ENCODE peak calls at places on chromosome 21, in eight cellular contexts. N is colonic mucosa; Z is fibroblast of lung; E is CD4-positive, CD25-positive, alpha-beta regulatory T cell; L is CD8-positive, alpha-beta memory T cell; A is naive thymus-derived CD4-positive, alpha-beta T cell; Q is choroid plexus epithelial cell; K is uterus. B is an unnamed sample.

GRCh38 chr21:37455504-37455911 is 88.9 kb downstream of the DYRK1A start:
- DNase-seq in L (no peak), E (peak), A (no peak), Q (peak), K (no peak), N (no peak), Z (peak), B (no peak)

GRCh38 chr21:43345746-43346409 is 81.1 kb downstream of the SIK1 start:
- DNase-seq in Z (peak), Q (peak), K (no peak), N (no peak), E (peak), L (no peak), A (peak), B (no peak)

GRCh38 chr21:19807231-19807630 is 1191.0 kb upstream of the NCAM2 start:
- DNase-seq in K (no peak), N (no peak), E (no peak), L (no peak), A (no peak), Z (peak), Q (peak), B (no peak)

GRCh38 chr21:43207043-43207315 is 38.2 kb downstream of the CRYAA start:
- DNase-seq in Z (no peak), A (no peak), L (no peak), Q (no peak), N (no peak), E (no peak), K (no peak), B (no peak)

GRCh38 chr21:29578306-29578705 is 279.6 kb downstream of the BACH1 start:
- DNase-seq in K (no peak), E (no peak), N (no peak), Z (no peak), L (no peak), Q (no peak), A (no peak), B (no peak)

GRCh38 chr21:15197696-15198095 is 132.9 kb upstream of the NRIP1 start:
- DNase-seq in Q (no peak), K (no peak), N (no peak), Z (peak), L (no peak), A (no peak), E (no peak), B (no peak)

GRCh38 chr21:37788503-37788902 is 127.8 kb downstream of the KCNJ6 start:
- DNase-seq in N (no peak), A (no peak), Z (no peak), L (no peak), K (no peak), Q (no peak), E (no peak), B (no peak)

GRCh38 chr21:36628096-36628495 is 70.8 kb upstream of the SIM2 start:
- DNase-seq in Z (no peak), A (no peak), Q (no peak), K (no peak), E (no peak), L (no peak), N (no peak), B (no peak)

GRCh38 chr21:17441370-17441769 is 71.5 kb upstream of the CXADR start:
- DNase-seq in Z (peak), Q (peak), N (peak), K (no peak), L (no peak), E (no peak), A (no peak), B (no peak)

GRCh38 chr21:17784604-17785402 is 34.4 kb downstream of the C21orf91 start:
- DNase-seq in L (no peak), Q (no peak), Z (no peak), E (peak), A (no peak), N (no peak), K (no peak), B (no peak)

GRCh38 chr21:21019681-21020080 is 21.5 kb downstream of the NCAM2 start:
- DNase-seq in E (no peak), K (no peak), Z (no peak), L (no peak), N (no peak), Q (no peak), A (no peak), B (no peak)

GRCh38 chr21:36195613-36196012 is 39.0 kb downstream of the DOP1B start:
- DNase-seq in L (no peak), Z (no peak), K (no peak), E (no peak), N (no peak), A (no peak), Q (no peak), B (no peak)

GRCh38 chr21:43718872-43719747 is at the start of gene PDXK:
- DNase-seq in E (peak), K (peak), N (peak), L (peak), A (peak), Q (peak), Z (peak), B (peak)

GRCh38 chr21:36535618-36536241 is 55.8 kb upstream of the CLDN14 start:
- DNase-seq in N (no peak), E (no peak), Z (no peak), A (no peak), K (no peak), Q (no peak), L (no peak), B (no peak)

GRCh38 chr21:37658121-37658993 is 257.9 kb downstream of the KCNJ6 start:
- DNase-seq in N (no peak), Q (no peak), L (no peak), A (no peak), K (no peak), Z (no peak), E (no peak), B (no peak)

GRCh38 chr21:46455575-46456385 is 2.9 kb upstream of the DIP2A start:
- DNase-seq in A (no peak), N (no peak), E (no peak), Z (peak), L (no peak), Q (peak), K (no peak), B (peak)

GRCh38 chr21:44415073-44416025 is 40.0 kb upstream of the LRRC3 start:
- DNase-seq in N (no peak), K (peak), A (no peak), E (no peak), L (no peak), Z (no peak), Q (no peak), B (peak)

GRCh38 chr21:36698160-36699025 is 522 bp upstream of the SIM2 start:
- DNase-seq in N (no peak), A (peak), Z (no peak), E (no peak), Q (no peak), K (no peak), L (no peak), B (no peak)

GRCh38 chr21:15014220-15014619 is 50.6 kb downstream of the NRIP1 start:
- DNase-seq in Q (peak), E (no peak), Z (no peak), N (no peak), A (no peak), L (no peak), K (no peak), B (no peak)

GRCh38 chr21:29371464-29371863 is 72.7 kb downstream of the BACH1 start:
- DNase-seq in A (no peak), Z (no peak), K (no peak), L (no peak), E (no peak), N (no peak), Q (no peak), B (no peak)

GRCh38 chr21:28699186-28699585 is 293.5 kb downstream of the LTN1 start:
- DNase-seq in Z (no peak), Q (no peak), L (no peak), E (no peak), N (no peak), K (no peak), A (no peak), B (no peak)

GRCh38 chr21:14889080-14889805 is 175.6 kb downstream of the NRIP1 start:
- DNase-seq in A (no peak), K (no peak), Z (peak), N (peak), L (no peak), E (no peak), Q (peak), B (no peak)

GRCh38 chr21:17270234-17270633 is 242.6 kb upstream of the CXADR start:
- DNase-seq in K (peak), L (no peak), A (no peak), Q (peak), N (no peak), E (no peak), Z (peak), B (no peak)

GRCh38 chr21:29304577-29304976 is 5.9 kb downstream of the BACH1 start:
- DNase-seq in K (no peak), N (no peak), Q (no peak), L (no peak), Z (no peak), E (no peak), A (no peak), B (no peak)

GRCh38 chr21:15809818-15810217 is 80.0 kb downstream of the USP25 start:
- DNase-seq in K (no peak), N (no peak), A (no peak), L (no peak), E (peak), Q (peak), Z (peak), B (no peak)

GRCh38 chr21:43585924-43586411 is 73.3 kb downstream of the HSF2BP start:
- DNase-seq in N (no peak), Q (peak), E (peak), L (no peak), Z (peak), A (no peak), K (peak), B (no peak)

GRCh38 chr21:46452719-46453118 is 6.0 kb upstream of the DIP2A start:
- DNase-seq in E (no peak), N (peak), Q (no peak), K (no peak), L (no peak), A (no peak), Z (no peak), B (no peak)

GRCh38 chr21:28256420-28256831 is 736.3 kb downstream of the LTN1 start:
- DNase-seq in L (no peak), Q (peak), E (no peak), N (no peak), A (no peak), Z (no peak), K (no peak), B (no peak)

GRCh38 chr21:35810431-35810970 is 249.8 kb downstream of the SETD4 start:
- DNase-seq in L (no peak), E (no peak), K (no peak), Z (no peak), A (no peak), N (no peak), Q (no peak), B (no peak)

GRCh38 chr21:27425172-27425571 is 458.3 kb upstream of the ADAMTS5 start:
- DNase-seq in Q (peak), N (no peak), E (no peak), A (no peak), L (no peak), Z (no peak), K (no peak), B (no peak)

GRCh38 chr21:16590658-16591057 is 860.9 kb downstream of the USP25 start:
- DNase-seq in A (no peak), N (no peak), Z (no peak), L (no peak), E (no peak), Q (no peak), K (no peak), B (no peak)

GRCh38 chr21:19844334-19844733 is 1153.9 kb upstream of the NCAM2 start:
- DNase-seq in E (no peak), A (no peak), Q (no peak), Z (no peak), N (no peak), K (no peak), L (no peak), B (no peak)

GRCh38 chr21:32207096-32207716 is 71.6 kb downstream of the MIS18A start:
- DNase-seq in N (no peak), A (no peak), E (no peak), Z (no peak), L (no peak), Q (no peak), K (no peak), B (no peak)

GRCh38 chr21:38839683-38840286 is 34.1 kb downstream of the ETS2 start:
- DNase-seq in E (no peak), Z (peak), K (no peak), Q (peak), N (peak), A (no peak), L (no peak), B (no peak)
- H3K4me3 ChIP-seq in E (no peak), Z (no peak), K (no peak), Q (no peak), N (no peak), A (no peak), L (no peak), B (no peak)

DNA sequence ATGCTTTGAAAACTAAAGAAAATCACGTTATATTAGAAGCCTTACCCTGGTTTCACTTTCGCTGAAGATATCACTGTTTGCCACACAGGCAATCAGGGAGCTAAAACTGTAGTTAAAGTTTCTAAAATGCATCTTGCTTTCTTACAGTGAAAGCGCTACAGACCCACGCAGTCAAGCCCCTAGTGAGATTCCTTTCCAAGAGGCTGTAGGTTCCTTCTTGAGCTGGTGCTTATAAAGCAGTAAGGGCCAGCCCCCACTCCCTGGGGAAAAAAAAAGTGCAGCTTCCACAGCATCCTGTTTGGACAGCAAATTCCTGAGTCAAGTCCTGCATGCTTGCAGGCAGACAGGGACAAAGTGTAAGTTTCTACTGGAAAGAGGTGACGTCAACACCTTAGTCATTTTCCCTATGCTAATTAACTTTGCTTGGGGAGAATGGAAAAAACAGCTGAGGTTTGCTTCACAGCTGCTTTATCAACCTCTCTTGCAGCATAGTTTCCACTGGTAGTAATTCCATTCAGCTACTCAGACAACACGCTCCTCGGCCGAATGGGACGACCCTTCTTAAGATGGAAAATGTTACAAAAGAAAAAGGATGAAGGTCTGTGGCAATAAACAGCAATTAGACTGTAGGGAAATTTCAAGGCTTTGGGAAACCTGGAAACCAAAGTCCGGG is 14.7 kb upstream of the KCNE1 start:
- DNase-seq in L (no peak), N (peak), K (peak), Q (peak), A (peak), E (peak), Z (peak), B (peak)
- H3K4me3 ChIP-seq in L (no peak), N (peak), K (peak), Q (peak), A (peak), E (peak), Z (peak), B (peak)

DNA sequence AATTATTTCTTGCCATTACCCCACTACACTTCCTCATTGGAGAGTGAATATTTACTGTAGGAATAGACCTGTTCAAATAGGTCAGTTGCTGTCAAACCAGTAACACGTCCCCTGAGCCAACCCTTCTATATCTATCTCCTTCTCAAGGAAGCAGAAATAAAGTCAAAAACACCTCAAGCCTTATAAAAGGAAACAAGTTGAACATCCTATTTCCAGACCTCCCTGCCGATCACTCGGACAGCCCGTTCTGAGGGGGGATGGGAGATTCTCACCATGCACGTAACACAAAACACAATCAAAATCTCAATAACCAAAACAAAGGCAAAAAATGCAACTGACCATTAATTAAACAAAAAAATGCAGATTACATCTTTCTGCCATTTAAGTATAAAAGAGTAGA is 121.5 kb upstream of the KRTAP19-8 start:
- DNase-seq in E (no peak), K (no peak), L (no peak), A (no peak), Z (no peak), Q (no peak), N (no peak), B (no peak)
- H3K4me3 ChIP-seq in E (peak), K (peak), L (peak), A (peak), Z (no peak), Q (no peak), N (no peak), B (no peak)

GRCh38 chr21:40842197-40842552 is 4.8 kb downstream of the DSCAM start:
- DNase-seq in K (no peak), E (no peak), A (no peak), Z (no peak), N (no peak), L (no peak), Q (no peak), B (no peak)
- H3K4me3 ChIP-seq in K (no peak), E (no peak), A (no peak), Z (no peak), N (no peak), L (no peak), Q (no peak), B (no peak)

DNA sequence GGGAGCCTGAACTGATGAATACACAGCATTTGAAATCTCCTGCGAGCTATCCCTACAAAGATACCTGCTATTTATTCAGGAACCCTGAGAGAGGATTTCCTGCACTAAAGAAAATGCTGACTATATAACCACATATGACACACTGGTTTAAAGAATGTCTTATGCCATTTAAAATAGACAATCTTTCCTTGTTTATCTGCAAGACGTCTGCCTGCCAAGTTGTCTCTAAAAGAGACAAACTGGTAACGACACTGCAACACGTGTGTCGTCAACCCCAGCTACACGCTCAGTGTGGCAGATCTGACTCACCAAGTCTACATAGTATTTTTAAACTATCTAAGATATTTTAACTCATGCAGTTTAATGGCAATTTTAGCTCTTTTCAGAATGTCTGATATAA is 42.7 kb downstream of the APP start:
- DNase-seq in A (no peak), Z (peak), N (no peak), Q (peak), K (no peak), L (no peak), E (no peak), B (peak)
- H3K4me3 ChIP-seq in A (no peak), Z (no peak), N (no peak), Q (no peak), K (no peak), L (no peak), E (no peak), B (peak)

GRCh38 chr21:42124081-42124480 is 53.0 kb downstream of the UMODL1 start:
- DNase-seq in Z (no peak), K (no peak), A (no peak), Q (no peak), E (no peak), N (no peak), L (no peak), B (no peak)
- H3K4me3 ChIP-seq in Z (no peak), K (no peak), A (no peak), Q (no peak), E (no peak), N (no peak), L (no peak), B (no peak)

DNA sequence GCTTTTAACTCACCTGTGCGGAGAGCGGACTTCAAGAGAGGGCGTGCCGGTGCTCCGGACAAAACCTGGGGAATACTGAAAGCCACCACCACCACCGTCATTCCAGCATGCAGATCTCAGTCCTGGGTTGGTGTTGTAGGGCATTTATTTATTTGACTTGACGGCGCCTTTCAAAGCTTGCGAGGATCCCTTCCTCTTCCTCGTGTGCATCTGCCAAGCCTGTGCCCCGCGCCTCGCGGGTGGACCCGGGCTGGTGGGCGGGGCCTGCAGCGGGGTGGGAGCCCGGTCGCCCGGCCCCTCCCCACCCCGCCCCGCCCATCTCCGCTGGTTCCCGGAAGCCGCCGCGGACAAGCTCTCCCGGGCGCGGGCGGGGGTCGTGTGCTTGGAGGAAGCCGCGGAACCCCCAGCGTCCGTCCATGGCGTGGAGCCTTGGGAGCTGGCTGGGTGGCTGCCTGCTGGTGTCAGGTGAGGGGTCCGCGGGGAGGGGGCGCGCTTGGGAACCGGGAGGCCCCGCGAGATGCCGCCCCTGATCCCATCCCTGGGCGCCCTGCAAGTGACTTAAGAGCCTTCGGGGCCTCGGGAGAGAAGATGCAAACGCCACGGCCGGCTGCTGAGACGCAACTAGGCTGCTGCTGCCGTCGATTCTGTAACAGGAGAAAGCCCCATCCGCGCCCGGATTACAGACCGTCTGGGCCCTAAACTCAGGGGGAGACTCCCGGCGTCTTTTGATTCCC is at the start of gene IL10RB:
- DNase-seq in A (peak), Q (peak), N (peak), K (peak), E (peak), L (peak), Z (peak), B (peak)
- H3K4me3 ChIP-seq in A (peak), Q (peak), N (peak), K (peak), E (peak), L (peak), Z (peak), B (peak)

GRCh38 chr21:45420061-45420521 is 15.1 kb downstream of the COL18A1 start:
- DNase-seq in K (no peak), A (no peak), Z (no peak), L (no peak), E (no peak), N (no peak), Q (no peak), B (peak)
- H3K4me3 ChIP-seq in K (no peak), A (no peak), Z (no peak), L (no peak), E (no peak), N (no peak), Q (no peak), B (peak)